ENCODE peak calls at places on chromosome 19, in seven cellular contexts. Q is lower lobe of right lung, V is neural progenitor cell, B is fibroblast of lung, M is uterus, D is IMR-90, O is heart right ventricle. A is an unnamed sample.

GRCh38 chr19:2969104-2969504 is 8.3 kb upstream of the TLE6 start:
- DNase-seq in D (no peak), M (peak; percentile 77), V (no peak), Q (no peak), B (peak; percentile 11), O (peak; percentile 64), A (no peak)

GRCh38 chr19:50567052-50567841 is 988 bp downstream of the LRRC4B start:
- DNase-seq in V (peak; percentile 83), D (no peak), B (no peak), O (no peak), M (no peak), Q (no peak), A (no peak)

GRCh38 chr19:47848871-47849473 is 10.1 kb upstream of the TPRX2 start:
- DNase-seq in V (peak; percentile 96), O (peak; percentile 19), Q (peak; percentile 54), B (no peak), D (no peak), M (no peak), A (no peak)

GRCh38 chr19:46674416-46675178 is 13.6 kb upstream of the DACT3 start:
- DNase-seq in V (peak; percentile 66), M (no peak), Q (no peak), D (peak; percentile 7), O (no peak), B (peak; percentile 25), A (no peak)

GRCh38 chr19:47267350-47267759 is 7.3 kb upstream of the INAFM1 start:
- DNase-seq in O (no peak), V (no peak), Q (no peak), B (no peak), D (no peak), M (no peak), A (no peak)

GRCh38 chr19:12932392-12933286 is 872 bp downstream of the FARSA start:
- DNase-seq in Q (no peak), D (no peak), M (no peak), B (no peak), O (no peak), V (no peak), A (no peak)

GRCh38 chr19:41702208-41702651 is 6.2 kb upstream of the CEACAM5 start:
- DNase-seq in O (no peak), Q (no peak), V (no peak), D (peak; percentile 33), B (peak; percentile 20), M (no peak), A (no peak)

GRCh38 chr19:35995655-35995993 is 636 bp downstream of the SDHAF1 start:
- DNase-seq in D (peak; percentile 8), Q (peak; percentile 62), B (peak; percentile 18), O (peak; percentile 39), V (peak; percentile 80), M (peak; percentile 65), A (peak; percentile 63)

GRCh38 chr19:46717034-46717715 is at the start of gene PRKD2:
- DNase-seq in D (peak; percentile 68), V (peak; percentile 96), M (peak; percentile 93), O (peak; percentile 95), B (peak; percentile 82), Q (peak; percentile 92), A (peak; percentile 95)

GRCh38 chr19:50420808-50421207 is 2.1 kb downstream of the SPIB start:
- DNase-seq in M (no peak), V (no peak), Q (no peak), D (no peak), B (no peak), O (no peak), A (no peak)

GRCh38 chr19:31127132-31127967 is 221.9 kb downstream of the TSHZ3 start:
- DNase-seq in Q (no peak), M (peak; percentile 33), V (no peak), O (no peak), D (peak; percentile 99), B (peak; percentile 98), A (no peak)

GRCh38 chr19:38298841-38299680 is 5.0 kb upstream of the C19orf33 start:
- DNase-seq in Q (no peak), B (peak; percentile 25), O (no peak), D (peak; percentile 64), M (no peak), V (no peak), A (no peak)

GRCh38 chr19:48183356-48183755 is 12.9 kb downstream of the ZSWIM9 start:
- DNase-seq in M (no peak), O (no peak), V (no peak), D (no peak), B (no peak), Q (no peak), A (no peak)

GRCh38 chr19:13151605-13152355 is 1.6 kb downstream of the IER2 start:
- DNase-seq in B (peak; percentile 94), Q (peak; percentile 98), D (peak; percentile 96), M (peak; percentile 98), O (peak; percentile 97), V (peak; percentile 99), A (peak; percentile 99)

GRCh38 chr19:14871619-14872230 is 14.2 kb downstream of the OR7A17 start:
- DNase-seq in Q (no peak), O (no peak), V (no peak), D (peak; percentile 11), M (no peak), B (no peak), A (no peak)

GRCh38 chr19:47176071-47176626 is 45.5 kb downstream of the SAE1 start:
- DNase-seq in Q (no peak), V (no peak), M (no peak), B (peak; percentile 88), D (peak; percentile 97), O (no peak), A (no peak)

DNA sequence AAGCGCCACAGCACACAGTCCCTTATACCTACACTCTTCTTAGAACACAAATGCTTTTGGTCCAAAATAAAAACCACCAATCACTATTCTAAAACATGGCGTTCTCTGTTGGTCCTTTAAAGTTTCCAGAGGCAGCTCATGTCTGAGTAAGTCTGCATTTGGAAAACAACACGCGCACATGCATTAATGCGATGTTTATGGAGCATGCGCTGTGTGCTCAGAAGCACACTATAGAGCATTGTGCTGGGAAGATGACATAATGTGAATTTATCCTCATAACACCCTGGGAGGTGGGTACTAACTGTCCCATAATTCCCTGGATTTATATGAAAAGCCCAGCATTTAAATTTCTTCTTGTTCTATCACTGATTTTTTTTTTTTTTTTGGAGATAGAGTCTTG is 10.7 kb downstream of the ZNF682 start:
- DNase-seq in M (no peak), O (no peak), Q (no peak), B (no peak), D (no peak), V (no peak), A (no peak)
- H3K4me1 ChIP-seq in M (no peaks in the 10 kb centered on the region), O (no peaks in the 10 kb centered on the region), Q (no peaks in the 10 kb centered on the region), B (no peaks in the 10 kb centered on the region), D (no peaks in the 10 kb centered on the region), V (no peaks in the 10 kb centered on the region), A (no peaks in the 10 kb centered on the region)

GRCh38 chr19:4053423-4054324 is 13.0 kb downstream of the ZBTB7A start:
- DNase-seq in B (peak; percentile 13), M (no peak), Q (no peak), O (no peak), V (no peak), D (no peak), A (peak; percentile 79)

GRCh38 chr19:4052993-4053422 is 13.7 kb downstream of the ZBTB7A start:
- DNase-seq in V (no peak), O (no peak), M (no peak), B (no peak), Q (peak; percentile 59), D (no peak), A (peak; percentile 84)

GRCh38 chr19:4054471-4055208 is 12.1 kb downstream of the ZBTB7A start:
- DNase-seq in M (no peak), V (no peak), B (no peak), Q (peak; percentile 48), O (no peak), D (no peak), A (peak; percentile 66)

GRCh38 chr19:4051175-4052101 is 15.3 kb downstream of the ZBTB7A start:
- DNase-seq in D (peak; percentile 55), V (no peak), M (no peak), O (no peak), Q (peak; percentile 80), B (peak; percentile 55), A (peak; percentile 73)

DNA sequence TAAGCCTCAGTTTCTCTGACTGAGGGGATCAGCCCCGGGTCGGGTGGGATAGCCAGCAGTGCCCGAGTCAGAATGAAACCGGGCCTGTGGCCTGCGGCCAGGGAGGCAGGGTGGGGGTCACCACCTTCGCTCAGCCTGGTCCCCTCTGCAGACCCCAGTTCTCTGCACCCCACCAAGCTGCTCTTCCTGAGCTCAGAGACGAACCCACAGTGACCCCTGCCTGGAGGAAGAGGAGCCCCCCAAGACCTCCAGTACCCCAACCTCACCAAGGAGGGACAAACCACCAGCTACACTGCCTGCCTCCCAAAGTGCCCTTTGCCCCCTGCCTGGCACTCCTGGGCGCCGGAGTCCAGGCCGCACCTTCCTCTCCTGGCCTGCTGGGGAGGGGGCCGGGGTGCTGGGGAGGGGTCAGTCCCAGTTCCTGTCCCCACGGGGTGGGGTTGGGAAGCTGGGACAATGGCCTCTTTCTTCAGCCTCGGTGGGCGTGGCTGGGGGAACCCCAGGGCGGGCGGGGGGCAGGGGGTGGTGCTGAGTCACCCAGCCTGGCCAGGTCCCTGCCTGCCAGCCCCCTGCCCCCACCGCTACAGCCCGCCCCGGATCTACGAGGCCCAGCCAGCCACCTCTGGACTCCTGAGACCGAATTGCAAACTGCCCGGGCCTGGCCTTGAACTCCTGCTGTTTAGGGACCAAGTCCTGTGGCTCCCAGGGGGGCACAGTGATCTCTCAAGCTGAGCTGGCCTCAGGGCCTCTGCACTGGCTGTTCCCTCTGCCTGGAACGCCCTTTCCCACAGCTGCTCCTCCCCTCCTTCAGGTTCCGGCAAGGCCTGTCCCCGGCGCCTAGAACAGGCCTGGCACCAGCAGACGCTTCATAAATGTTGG is 14.3 kb downstream of the ZBTB7A start:
- DNase-seq in V (no peak), Q (peak; percentile 68), D (peak; percentile 20), O (peak; percentile 56), M (peak; percentile 47), B (peak; percentile 63), A (peak; percentile 95)
- H3K36me3 ChIP-seq in V (no peaks in the 10 kb centered on the region), Q (peaks cover 71% of the 10 kb centered on the region), D (peaks cover 58% of the 10 kb centered on the region), O (peaks cover 17% of the 10 kb centered on the region), M (no peaks in the 10 kb centered on the region), B (peaks cover 33% of the 10 kb centered on the region), A (peaks cover 12% of the 10 kb centered on the region)

GRCh38 chr19:7931221-7932061 is 5.5 kb upstream of the CTXN1 start:
- DNase-seq in V (no peak), M (no peak), O (no peak), Q (peak; percentile 43), B (no peak), D (no peak), A (no peak)
- TF ChIP-seq CTCF in V (no peak), M (no peak), O (no peak), Q (no peak), B (no peak), D (no peak), A (no peak)

DNA sequence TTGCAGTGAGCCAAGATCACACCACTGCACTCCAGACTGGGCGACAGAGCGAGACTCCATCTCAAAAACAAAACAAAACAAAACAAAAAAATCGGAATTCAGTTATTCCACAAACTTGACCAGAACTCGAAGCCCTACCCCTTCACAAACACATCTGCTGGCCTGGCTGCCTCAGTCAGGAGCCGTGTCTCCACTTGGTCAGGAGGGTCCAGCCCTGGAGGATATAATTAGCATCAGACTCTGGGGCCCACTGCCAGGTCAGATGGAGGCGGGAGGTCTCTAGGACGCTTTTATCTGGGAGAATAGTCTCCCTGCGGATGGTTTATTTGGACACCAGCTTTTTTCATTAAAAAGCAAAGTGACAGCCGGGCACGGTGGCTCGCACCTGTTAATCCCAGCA is 8.0 kb downstream of the ELL start:
- DNase-seq in D (no peak), Q (no peak), M (peak; percentile 66), O (peak; percentile 53), V (no peak), B (no peak), A (peak; percentile 25)
- H3K4me1 ChIP-seq in D (peaks cover 18% of the 10 kb centered on the region), Q (peaks cover 64% of the 10 kb centered on the region), M (peaks cover 22% of the 10 kb centered on the region), O (peaks cover 53% of the 10 kb centered on the region), V (no peaks in the 10 kb centered on the region), B (peaks cover 19% of the 10 kb centered on the region), A (peaks cover 54% of the 10 kb centered on the region)